ENCODE peak calls at places on chromosomes 6 and 20, in four cellular contexts. U is HCT116, X is HepG2, V is K562. S is an unnamed sample.

GRCh38 chr6:134840086-134840485 is 109.8 kb downstream of the ALDH8A1 start:
- DNase-seq in X (peak; percentile 14), U (no peak), V (no peak), S (no peak)

GRCh38 chr6:168950500-168951223 is 303.0 kb downstream of the THBS2 start:
- DNase-seq in X (no peak), V (no peak), U (no peak), S (no peak)

GRCh38 chr6:167279766-167280440 is 11.2 kb upstream of the UNC93A start:
- DNase-seq in V (no peak), U (no peak), X (no peak), S (no peak)

GRCh38 chr6:32151885-32152311 is at the start of gene PRRT1:
- DNase-seq in X (no peak), U (no peak), V (peak; percentile 49), S (no peak)

GRCh38 chr20:58753929-58754551 is 61.4 kb downstream of the NPEPL1 start:
- DNase-seq in V (no peak), X (no peak), U (no peak), S (no peak)

GRCh38 chr6:89009624-89010059 is 46.2 kb upstream of the RNGTT start:
- DNase-seq in U (no peak), X (no peak), V (no peak), S (no peak)

GRCh38 chr20:63009988-63010769 is 3.4 kb upstream of the BHLHE23 start:
- DNase-seq in U (no peak), V (peak; percentile 40), X (no peak), S (no peak)

GRCh38 chr20:44585042-44585968 is 2.9 kb downstream of the PKIG start:
- DNase-seq in U (no peak), V (no peak), X (no peak), S (no peak)

GRCh38 chr20:15065794-15066193 is 728.4 kb upstream of the FLRT3 start:
- DNase-seq in V (no peak), U (no peak), X (no peak), S (no peak)

GRCh38 chr6:27577922-27578321 is 105.0 kb upstream of the ZNF184 start:
- DNase-seq in U (no peak), V (no peak), X (no peak), S (no peak)

GRCh38 chr20:60123652-60124051 is 165.4 kb downstream of the CDH26 start:
- DNase-seq in V (no peak), X (no peak), U (no peak), S (no peak)

GRCh38 chr6:32226434-32226833 is 2.6 kb upstream of the NOTCH4 start:
- DNase-seq in X (no peak), V (no peak), U (no peak), S (no peak)

GRCh38 chr6:14108571-14109410 is 8.8 kb upstream of the CD83 start:
- DNase-seq in X (no peak), V (peak; percentile 64), U (no peak), S (no peak)

GRCh38 chr6:4651831-4652467 is 124.3 kb upstream of the CDYL start:
- DNase-seq in U (no peak), V (no peak), X (no peak), S (no peak)

GRCh38 chr6:87654880-87655454 is 47.1 kb downstream of the AKIRIN2 start:
- DNase-seq in U (no peak), V (no peak), X (no peak), S (no peak)

GRCh38 chr20:13692802-13693736 is 54.3 kb upstream of the TASP1 start:
- DNase-seq in U (no peak), X (peak; percentile 78), V (no peak), S (no peak)

DNA sequence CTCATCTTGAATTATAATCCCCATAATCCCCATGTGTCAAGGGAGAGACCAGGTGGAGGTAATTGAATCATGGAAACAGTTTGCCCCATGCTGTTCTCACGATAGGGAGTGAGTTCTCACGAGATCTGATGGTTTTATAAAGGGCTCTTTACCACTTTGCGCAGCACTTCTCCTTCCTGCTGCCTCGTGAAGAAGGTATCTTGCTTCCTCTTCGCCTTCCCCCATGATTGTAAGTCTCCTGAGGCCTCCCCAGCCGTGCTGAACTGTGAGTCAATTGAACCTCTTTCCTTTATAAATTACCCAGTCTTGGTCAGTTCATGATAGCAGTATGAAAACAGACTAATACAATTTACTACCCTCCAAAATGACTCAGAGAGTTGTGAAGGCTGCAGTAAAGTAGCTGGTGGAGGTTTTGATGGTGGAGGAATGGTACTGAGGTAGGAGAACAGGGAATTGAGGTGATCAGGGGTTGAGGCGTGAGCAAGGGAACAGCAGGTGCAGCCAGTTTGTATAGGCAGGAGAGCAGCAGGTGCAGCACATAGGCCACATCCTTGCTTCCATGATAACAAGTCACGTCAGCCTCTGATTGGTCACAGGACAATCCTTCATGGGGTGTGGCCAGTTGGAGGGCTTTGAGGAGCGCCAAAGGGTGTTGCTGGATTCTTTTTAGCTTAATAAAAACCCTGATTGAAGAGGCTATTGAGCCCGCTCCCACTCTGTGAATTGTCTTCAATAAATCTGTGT is 150.0 kb downstream of the CDC5L start:
- DNase-seq in V (no peak), U (no peak), X (no peak), S (no peak)
- TF ChIP-seq TCF7L2 in V (no peak), U (no peak), X (no peak), S (no peak)

GRCh38 chr20:18057106-18057993 is at the start of gene OVOL2:
- DNase-seq in U (peak; percentile 60), V (peak; percentile 16), X (no peak), S (no peak)

GRCh38 chr20:18058661-18059467 is 1.1 kb upstream of the OVOL2 start:
- DNase-seq in U (peak; percentile 16), X (no peak), V (no peak), S (no peak)

GRCh38 chr20:18055261-18055660 is 2.5 kb downstream of the OVOL2 start:
- DNase-seq in U (no peak), X (no peak), V (no peak), S (no peak)

GRCh38 chr20:18057994-18058349 is 256 bp upstream of the OVOL2 start:
- DNase-seq in U (no peak), V (no peak), X (no peak), S (no peak)

DNA sequence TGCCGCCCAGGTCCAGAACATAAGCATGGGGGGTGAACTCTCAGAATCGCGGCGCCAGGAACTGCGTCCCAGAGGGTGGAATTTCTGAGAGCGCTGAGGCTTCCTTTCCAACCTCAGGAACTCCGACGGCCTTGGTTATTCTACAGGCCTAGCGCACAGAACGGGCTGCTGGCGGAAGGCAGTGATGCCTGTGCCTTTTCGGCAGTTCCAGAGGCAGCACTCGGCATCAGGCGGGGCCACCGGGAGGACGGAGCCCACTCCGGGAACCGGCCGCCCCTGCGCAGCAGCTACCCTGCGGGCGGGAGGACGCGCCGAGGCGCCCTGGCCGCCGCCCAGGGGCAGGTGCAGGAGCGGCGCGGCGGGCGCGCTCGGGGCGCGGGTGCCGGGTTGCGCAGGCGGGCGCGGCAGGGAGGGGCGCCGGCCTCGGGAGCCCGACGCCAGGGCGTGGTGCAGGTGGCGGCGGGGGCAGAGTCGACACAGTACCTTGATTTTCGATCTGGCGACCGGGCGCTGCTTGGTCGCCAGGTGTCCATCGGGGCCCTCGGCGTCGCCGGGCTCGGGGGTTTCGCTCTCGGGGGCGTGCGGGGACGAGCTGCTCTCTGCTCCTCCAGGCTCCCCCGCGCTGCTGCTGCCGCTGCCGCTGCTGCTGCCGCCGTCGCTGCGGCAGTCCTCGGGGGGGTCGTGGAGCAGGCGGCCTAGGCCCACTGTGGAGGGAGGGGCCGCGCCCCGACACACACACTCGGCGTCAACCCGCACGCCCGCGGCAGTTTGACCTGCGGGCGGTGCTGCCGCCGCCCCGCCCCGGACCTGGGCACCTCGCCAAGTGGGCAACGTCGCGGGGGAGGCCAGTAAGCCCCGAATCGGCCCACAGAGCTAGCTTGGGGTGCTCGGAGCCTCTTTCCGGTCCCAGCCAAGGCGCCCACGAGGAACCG is 1.3 kb downstream of the OVOL2 start:
- DNase-seq in X (no peak), V (no peak), U (no peak), S (no peak)
- H3K4me3 ChIP-seq in X (peak overlapping the region; percentile 74), V (no peak overlapping the region), U (peak overlapping the region; percentile 49), S (peak overlapping the region; percentile 55)

DNA sequence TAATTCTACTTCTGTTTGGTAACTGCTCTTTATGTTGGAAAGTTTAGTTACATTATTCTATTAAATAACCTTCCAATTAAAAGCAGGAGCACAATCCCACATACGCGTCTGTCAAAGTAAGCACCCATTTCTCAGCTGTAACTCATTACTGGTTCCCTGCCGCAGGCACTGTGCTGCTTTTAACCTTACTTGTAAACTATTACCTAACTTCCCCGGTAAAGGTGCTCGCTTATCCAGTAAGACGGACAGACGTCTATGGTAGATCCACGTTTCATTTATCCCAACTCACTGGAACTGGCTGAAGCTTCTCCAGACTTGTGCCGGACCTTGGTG is 522 bp upstream of the ENPP4 start:
- DNase-seq in V (no peak), X (no peak), U (no peak), S (no peak)
- TF ChIP-seq TCF7L2 in V (no peak), X (no peak), U (no peak), S (no peak)

DNA sequence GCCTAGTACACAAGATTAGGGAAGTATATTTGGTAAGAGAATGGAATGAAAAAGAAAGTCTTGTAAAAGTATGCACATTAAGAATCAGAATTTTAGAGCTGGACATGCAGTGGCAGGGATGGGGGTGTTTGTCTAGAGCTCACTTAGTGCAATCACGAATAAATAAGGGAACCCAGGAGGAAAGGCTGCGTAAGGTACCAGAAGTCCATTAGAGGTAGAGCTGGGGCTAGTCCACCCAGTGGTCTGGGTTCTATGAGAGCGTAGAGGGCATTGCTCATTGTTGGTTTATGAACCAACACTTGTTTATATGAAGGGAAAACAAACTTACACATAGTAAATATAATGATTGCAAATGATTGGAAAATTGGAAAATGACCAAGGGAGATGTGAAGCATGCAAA is 3.1 kb downstream of the CDC40 start:
- DNase-seq in V (no peak), X (no peak), U (no peak), S (no peak)
- H3K4me3 ChIP-seq in V (no peak overlapping the region), X (no peak overlapping the region), U (no peak overlapping the region), S (no peak overlapping the region)

GRCh38 chr20:25274481-25274880 is 26.6 kb downstream of the PYGB start:
- DNase-seq in V (no peak), U (no peak), X (no peak), S (no peak)

GRCh38 chr20:25271486-25272222 is 23.8 kb downstream of the PYGB start:
- DNase-seq in X (no peak), V (no peak), U (no peak), S (no peak)

GRCh38 chr20:25273541-25274358 is 25.9 kb downstream of the PYGB start:
- DNase-seq in U (no peak), X (no peak), V (no peak), S (no peak)

GRCh38 chr20:25272223-25273000 is 24.5 kb downstream of the PYGB start:
- DNase-seq in U (no peak), V (no peak), X (no peak), S (no peak)

GRCh38 chr20:25273046-25273445 is 25.2 kb downstream of the PYGB start:
- DNase-seq in V (no peak), X (no peak), U (no peak), S (no peak)
- TF ChIP-seq TCF7L2 in V (no peak), X (no peak), U (no peak), S (no peak)

GRCh38 chr6:165186441-165187205 is 122.8 kb downstream of the C6orf118 start:
- DNase-seq in X (no peak), V (no peak), U (no peak), S (no peak)
- H3K4me3 ChIP-seq in X (no peak overlapping the region), V (no peak overlapping the region), U (no peak overlapping the region), S (no peak overlapping the region)

S was measured in Panc1.